ENCODE peak calls at places on chromosome X, in four cellular contexts. O, I, N and P are unnamed samples.

GRCh38 chrX:1904663-1905218 is 289.9 kb downstream of the ASMT start:
- DNase-seq in O (no peak), I (no peak), N (no peak), P (no peak)

GRCh38 chrX:129980540-129981206 is 1.8 kb upstream of the BCORL1 start:
- DNase-seq in O (no peak), I (peak; percentile 38), N (no peak), P (no peak)

GRCh38 chrX:86014421-86014820 is 32.9 kb downstream of the CHM start:
- DNase-seq in O (no peak), I (no peak), N (no peak), P (no peak)

GRCh38 chrX:138748480-138748879 is 37.0 kb upstream of the FGF13 start:
- DNase-seq in O (no peak), I (no peak), N (peak; percentile 9), P (no peak)

GRCh38 chrX:122238801-122239200 is 945.3 kb upstream of the GRIA3 start:
- DNase-seq in O (no peak), I (no peak), N (peak; percentile 3), P (peak; percentile 13)

GRCh38 chrX:769796-770195 is 139.2 kb downstream of the SHOX start:
- DNase-seq in O (no peak), I (no peak), N (no peak), P (no peak)

GRCh38 chrX:143669395-143669794 is 33.5 kb upstream of the SLITRK4 start:
- DNase-seq in O (no peak), I (no peak), N (peak; percentile 9), P (peak; percentile 1)

GRCh38 chrX:49166914-49167739 is 4.6 kb downstream of the MAGIX start:
- DNase-seq in O (peak; percentile 13), I (no peak), N (peak; percentile 88), P (no peak)

GRCh38 chrX:110691446-110691845 is 104.2 kb downstream of the CHRDL1 start:
- DNase-seq in O (no peak), I (no peak), N (no peak), P (no peak)

GRCh38 chrX:19839770-19840254 is 47.6 kb downstream of the SH3KBP1 start:
- DNase-seq in O (no peak), I (no peak), N (no peak), P (peak; percentile 29)

GRCh38 chrX:41025926-41026325 is 59.3 kb upstream of the USP9X start:
- DNase-seq in O (no peak), I (no peak), N (no peak), P (no peak)

GRCh38 chrX:40415675-40416074 is 165.1 kb upstream of the ATP6AP2 start:
- DNase-seq in O (no peak), I (no peak), N (peak; percentile 12), P (no peak)

GRCh38 chrX:38099688-38100087 is 93.3 kb downstream of the SYTL5 start:
- DNase-seq in O (no peak), I (no peak), N (no peak), P (no peak)

GRCh38 chrX:105483011-105483410 is 262.5 kb upstream of the TEX13A start:
- DNase-seq in O (no peak), I (no peak), N (no peak), P (peak; percentile 45)

GRCh38 chrX:15617111-15617510 is 16.4 kb upstream of the ACE2 start:
- DNase-seq in O (no peak), I (no peak), N (no peak), P (no peak)

GRCh38 chrX:9611436-9612145 is 146.7 kb downstream of the TBL1X start:
- DNase-seq in O (no peak), I (no peak), N (no peak), P (no peak)

GRCh38 chrX:153568612-153569011 is 30.3 kb downstream of the CCNQ start:
- DNase-seq in O (no peak), I (no peak), N (no peak), P (no peak)

GRCh38 chrX:54444752-54445151 is 4.5 kb downstream of the TSR2 start:
- DNase-seq in O (no peak), I (no peak), N (no peak), P (no peak)

GRCh38 chrX:2489446-2490445 is 11.0 kb downstream of the DHRSX start:
- DNase-seq in O (no peak), I (no peak), N (no peak), P (no peak)

GRCh38 chrX:129145382-129145781 is 377.9 kb downstream of the SMARCA1 start:
- DNase-seq in O (no peak), I (no peak), N (no peak), P (no peak)

GRCh38 chrX:14030248-14030592 is 528 bp upstream of the GEMIN8 start:
- DNase-seq in O (no peak), I (no peak), N (no peak), P (no peak)

GRCh38 chrX:150258463-150259430 is 104.4 kb upstream of the MAMLD1 start:
- DNase-seq in O (no peak), I (no peak), N (no peak), P (no peak)

GRCh38 chrX:53714580-53715335 is 28.2 kb upstream of the HUWE1 start:
- DNase-seq in O (no peak), I (peak; percentile 36), N (no peak), P (peak; percentile 37)

GRCh38 chrX:114071412-114071811 is 512.5 kb upstream of the HTR2C start:
- DNase-seq in O (no peak), I (no peak), N (no peak), P (no peak)

GRCh38 chrX:31420302-31420701 is 348.5 kb upstream of the FTHL17 start:
- DNase-seq in O (no peak), I (no peak), N (no peak), P (no peak)

GRCh38 chrX:6071755-6072154 is 156.9 kb downstream of the NLGN4X start:
- DNase-seq in O (no peak), I (no peak), N (no peak), P (no peak)